ENCODE peak calls at places on chromosomes 16 and 17, in ten cellular contexts. V is activated B cell treated with CpG ODN at 0.5 μM for 24 hours, L is cardiac fibroblast, E is kidney tubule cell, Y is KBM-7, B is GOT3, X is iris pigment epithelial cell, Z is GM10248, O is occipital lobe, G is HTR-8/SVneo. P is an unnamed sample.

GRCh38 chr16:14641206-14641605 is 8.5 kb downstream of the BFAR start:
- DNase-seq in V (no peak), L (no peak), E (no peak), Y (no peak), B (no peak), X (no peak), Z (no peak), O (no peak), G (no peak), P (no peak)

GRCh38 chr16:66013497-66013896 is 353.0 kb upstream of the CDH5 start:
- DNase-seq in V (no peak), L (no peak), E (no peak), Y (no peak), B (no peak), X (no peak), Z (no peak), O (no peak), G (no peak), P (no peak)

GRCh38 chr16:67372664-67373063 is 20.6 kb downstream of the TPPP3 start:
- DNase-seq in V (no peak), L (peak; percentile 56), E (no peak), Y (peak; percentile 40), B (no peak), X (no peak), Z (no peak), O (no peak), G (no peak), P (no peak)

GRCh38 chr16:76787394-76787793 is 403.6 kb upstream of the MON1B start:
- DNase-seq in V (no peak), L (peak; percentile 3), E (no peak), Y (no peak), B (no peak), X (peak; percentile 34), Z (no peak), O (no peak), G (no peak), P (no peak)

GRCh38 chr17:35942588-35943186 is 826 bp downstream of the LYZL6 start:
- DNase-seq in V (no peak), L (no peak), E (no peak), Y (no peak), B (no peak), X (no peak), Z (no peak), O (no peak), G (no peak), P (no peak)

GRCh38 chr17:33169580-33170285 is 123.4 kb downstream of the ASIC2 start:
- DNase-seq in V (no peak), L (peak; percentile 14), E (peak; percentile 98), Y (no peak), B (no peak), X (peak; percentile 19), Z (no peak), O (no peak), G (no peak), P (peak; percentile 18)

GRCh38 chr16:82924075-82924854 is 297.5 kb downstream of the CDH13 start:
- DNase-seq in V (no peak), L (no peak), E (no peak), Y (no peak), B (no peak), X (peak; percentile 36), Z (no peak), O (no peak), G (no peak), P (no peak)

GRCh38 chr17:10738516-10739258 is 8.9 kb upstream of the TMEM220 start:
- DNase-seq in V (no peak), L (no peak), E (no peak), Y (no peak), B (no peak), X (no peak), Z (no peak), O (no peak), G (no peak), P (no peak)